ENCODE peak calls at places on chromosomes 16 and 17, in four cellular contexts. E, S, J and R are unnamed samples.

GRCh38 chr17:4003501-4004421 is 39.5 kb upstream of the ATP2A3 start:
- DNase-seq in E (no peak), S (no peak), J (no peak), R (no peak)

GRCh38 chr16:86505185-86505898 is 5.0 kb upstream of the FOXF1 start:
- DNase-seq in E (no peak), S (no peak), J (peak), R (no peak)

GRCh38 chr16:67613808-67614207 is 31.1 kb upstream of the CARMIL2 start:
- DNase-seq in E (no peak), S (no peak), J (no peak), R (no peak)

GRCh38 chr17:4709794-4710692 is at the start of gene ARRB2:
- DNase-seq in E (peak), S (peak), J (peak), R (peak)

GRCh38 chr17:56593741-56594527 is 435 bp downstream of the NOG start:
- DNase-seq in E (peak), S (no peak), J (peak), R (peak)

GRCh38 chr16:79599256-79599836 is 1.2 kb downstream of the MAF start:
- DNase-seq in E (peak), S (no peak), J (peak), R (peak)

GRCh38 chr17:75695830-75696271 is 25.4 kb upstream of the ITGB4 start:
- DNase-seq in E (no peak), S (no peak), J (no peak), R (peak)

GRCh38 chr17:81508639-81509047 is 4.0 kb downstream of the ACTG1 start:
- DNase-seq in E (no peak), S (no peak), J (peak), R (no peak)

GRCh38 chr17:4516740-4517139 is 18.1 kb downstream of the SPNS2 start:
- DNase-seq in E (peak), S (no peak), J (peak), R (no peak)

GRCh38 chr16:59567496-59567895 is 833.4 kb upstream of the GOT2 start:
- DNase-seq in E (no peak), S (no peak), J (no peak), R (no peak)

GRCh38 chr16:86383488-86384262 is 126.7 kb upstream of the FOXF1 start:
- DNase-seq in E (no peak), S (no peak), J (peak), R (no peak)

GRCh38 chr17:69757794-69758430 is 317.1 kb upstream of the KCNJ16 start:
- DNase-seq in E (no peak), S (no peak), J (peak), R (no peak)

GRCh38 chr16:79845734-79846135 is 245.2 kb upstream of the MAF start:
- DNase-seq in E (no peak), S (no peak), J (no peak), R (no peak)

GRCh38 chr17:66441012-66441703 is 138.7 kb downstream of the PRKCA start:
- DNase-seq in E (no peak), S (no peak), J (no peak), R (no peak)

GRCh38 chr16:79007614-79008013 is 592.9 kb downstream of the MAF start:
- DNase-seq in E (no peak), S (no peak), J (no peak), R (no peak)

GRCh38 chr16:30335598-30336474 is 19.3 kb downstream of the CD2BP2 start:
- DNase-seq in E (no peak), S (no peak), J (peak), R (no peak)